ENCODE peak calls at places on chromosomes 6 and 20, in ten cellular contexts. One of them, this sample, is unnamed.
A peak's percentile ranks its signal among the peaks of the same experiment; 100 is the strongest.

GRCh38 chr20:44475372-44475693 is 341 bp upstream of the TTPAL start:
- DNase-seq in activated naive CD4-positive, alpha-beta T cell treated with anti-CD3 and anti-CD28 coated beads, Interleukin-2, amount 50 U/mL, for 16 hours: no peak
- DNase-seq in HuH-7.5: no peak
- DNase-seq in lung microvascular endothelial cell: no peak
- DNase-seq in mesendoderm: no peak
- DNase-seq in G401: no peak
- DNase-seq in choroid plexus epithelial cell: no peak
- DNase-seq in T-helper 1 cell: no peak
- DNase-seq in left lung: no peak
- DNase-seq in activated CD4-positive, alpha-beta T cell treated with anti-CD3 and anti-CD28 coated beads, Interleukin-2, amount 50 U/mL, for 48 hours: no peak
- DNase-seq in this sample: no peak

GRCh38 chr20:52954849-52955248 is 17.3 kb upstream of the TSHZ2 start:
- DNase-seq in lung microvascular endothelial cell: no peak
- DNase-seq in activated CD4-positive, alpha-beta T cell treated with anti-CD3 and anti-CD28 coated beads, Interleukin-2, amount 50 U/mL, for 48 hours: no peak
- DNase-seq in T-helper 1 cell: no peak
- DNase-seq in HuH-7.5: no peak
- DNase-seq in mesendoderm: no peak
- DNase-seq in left lung: no peak
- DNase-seq in choroid plexus epithelial cell: no peak
- DNase-seq in G401: no peak
- DNase-seq in activated naive CD4-positive, alpha-beta T cell treated with anti-CD3 and anti-CD28 coated beads, Interleukin-2, amount 50 U/mL, for 16 hours: no peak
- DNase-seq in this sample: no peak

GRCh38 chr6:4616311-4616710 is 159.9 kb upstream of the CDYL start:
- DNase-seq in T-helper 1 cell: no peak
- DNase-seq in mesendoderm: no peak
- DNase-seq in left lung: no peak
- DNase-seq in lung microvascular endothelial cell: no peak
- DNase-seq in activated naive CD4-positive, alpha-beta T cell treated with anti-CD3 and anti-CD28 coated beads, Interleukin-2, amount 50 U/mL, for 16 hours: no peak
- DNase-seq in choroid plexus epithelial cell: no peak
- DNase-seq in activated CD4-positive, alpha-beta T cell treated with anti-CD3 and anti-CD28 coated beads, Interleukin-2, amount 50 U/mL, for 48 hours: no peak
- DNase-seq in G401: no peak
- DNase-seq in HuH-7.5: no peak
- DNase-seq in this sample: no peak

GRCh38 chr20:59994697-59995122 is 36.5 kb downstream of the CDH26 start:
- DNase-seq in activated naive CD4-positive, alpha-beta T cell treated with anti-CD3 and anti-CD28 coated beads, Interleukin-2, amount 50 U/mL, for 16 hours: no peak
- DNase-seq in lung microvascular endothelial cell: peak; percentile 5
- DNase-seq in choroid plexus epithelial cell: peak; percentile 2
- DNase-seq in mesendoderm: peak; percentile 94
- DNase-seq in G401: no peak
- DNase-seq in left lung: peak; percentile 82
- DNase-seq in T-helper 1 cell: no peak
- DNase-seq in activated CD4-positive, alpha-beta T cell treated with anti-CD3 and anti-CD28 coated beads, Interleukin-2, amount 50 U/mL, for 48 hours: no peak
- DNase-seq in HuH-7.5: peak; percentile 43
- DNase-seq in this sample: no peak

GRCh38 chr6:44667668-44668390 is 280.3 kb downstream of the CDC5L start:
- DNase-seq in HuH-7.5: no peak
- DNase-seq in T-helper 1 cell: no peak
- DNase-seq in left lung: no peak
- DNase-seq in choroid plexus epithelial cell: peak; percentile 23
- DNase-seq in activated naive CD4-positive, alpha-beta T cell treated with anti-CD3 and anti-CD28 coated beads, Interleukin-2, amount 50 U/mL, for 16 hours: peak; percentile 42
- DNase-seq in lung microvascular endothelial cell: peak; percentile 37
- DNase-seq in G401: no peak
- DNase-seq in activated CD4-positive, alpha-beta T cell treated with anti-CD3 and anti-CD28 coated beads, Interleukin-2, amount 50 U/mL, for 48 hours: peak; percentile 53
- DNase-seq in mesendoderm: peak; percentile 87
- DNase-seq in this sample: no peak

GRCh38 chr6:155955038-155955437 is 499.4 kb upstream of the NOX3 start:
- DNase-seq in activated CD4-positive, alpha-beta T cell treated with anti-CD3 and anti-CD28 coated beads, Interleukin-2, amount 50 U/mL, for 48 hours: no peak
- DNase-seq in mesendoderm: peak; percentile 86
- DNase-seq in lung microvascular endothelial cell: no peak
- DNase-seq in G401: no peak
- DNase-seq in choroid plexus epithelial cell: no peak
- DNase-seq in activated naive CD4-positive, alpha-beta T cell treated with anti-CD3 and anti-CD28 coated beads, Interleukin-2, amount 50 U/mL, for 16 hours: no peak
- DNase-seq in HuH-7.5: no peak
- DNase-seq in left lung: no peak
- DNase-seq in T-helper 1 cell: no peak
- DNase-seq in this sample: no peak

GRCh38 chr6:88629838-88630462 is 333.5 kb downstream of the RNGTT start:
- DNase-seq in lung microvascular endothelial cell: no peak
- DNase-seq in T-helper 1 cell: no peak
- DNase-seq in choroid plexus epithelial cell: peak; percentile 74
- DNase-seq in activated CD4-positive, alpha-beta T cell treated with anti-CD3 and anti-CD28 coated beads, Interleukin-2, amount 50 U/mL, for 48 hours: no peak
- DNase-seq in HuH-7.5: no peak
- DNase-seq in activated naive CD4-positive, alpha-beta T cell treated with anti-CD3 and anti-CD28 coated beads, Interleukin-2, amount 50 U/mL, for 16 hours: no peak
- DNase-seq in left lung: no peak
- DNase-seq in mesendoderm: peak; percentile 93
- DNase-seq in G401: no peak
- DNase-seq in this sample: no peak

GRCh38 chr6:88728756-88729155 is 234.7 kb downstream of the RNGTT start:
- DNase-seq in mesendoderm: peak; percentile 45
- DNase-seq in activated CD4-positive, alpha-beta T cell treated with anti-CD3 and anti-CD28 coated beads, Interleukin-2, amount 50 U/mL, for 48 hours: no peak
- DNase-seq in choroid plexus epithelial cell: no peak
- DNase-seq in lung microvascular endothelial cell: no peak
- DNase-seq in activated naive CD4-positive, alpha-beta T cell treated with anti-CD3 and anti-CD28 coated beads, Interleukin-2, amount 50 U/mL, for 16 hours: no peak
- DNase-seq in HuH-7.5: no peak
- DNase-seq in G401: no peak
- DNase-seq in T-helper 1 cell: no peak
- DNase-seq in left lung: no peak
- DNase-seq in this sample: no peak

GRCh38 chr20:13228771-13229170 is 7.7 kb downstream of the ISM1 start:
- DNase-seq in lung microvascular endothelial cell: no peak
- DNase-seq in left lung: no peak
- DNase-seq in mesendoderm: no peak
- DNase-seq in G401: no peak
- DNase-seq in activated naive CD4-positive, alpha-beta T cell treated with anti-CD3 and anti-CD28 coated beads, Interleukin-2, amount 50 U/mL, for 16 hours: no peak
- DNase-seq in T-helper 1 cell: no peak
- DNase-seq in choroid plexus epithelial cell: no peak
- DNase-seq in HuH-7.5: no peak
- DNase-seq in activated CD4-positive, alpha-beta T cell treated with anti-CD3 and anti-CD28 coated beads, Interleukin-2, amount 50 U/mL, for 48 hours: no peak
- DNase-seq in this sample: no peak

GRCh38 chr20:5486377-5487054 is 169.8 kb upstream of the PROKR2 start:
- DNase-seq in activated CD4-positive, alpha-beta T cell treated with anti-CD3 and anti-CD28 coated beads, Interleukin-2, amount 50 U/mL, for 48 hours: no peak
- DNase-seq in activated naive CD4-positive, alpha-beta T cell treated with anti-CD3 and anti-CD28 coated beads, Interleukin-2, amount 50 U/mL, for 16 hours: no peak
- DNase-seq in HuH-7.5: no peak
- DNase-seq in T-helper 1 cell: no peak
- DNase-seq in left lung: no peak
- DNase-seq in choroid plexus epithelial cell: no peak
- DNase-seq in G401: no peak
- DNase-seq in mesendoderm: no peak
- DNase-seq in lung microvascular endothelial cell: no peak
- DNase-seq in this sample: no peak

GRCh38 chr6:69917834-69918233 is 51.5 kb downstream of the COL19A1 start:
- DNase-seq in T-helper 1 cell: no peak
- DNase-seq in activated CD4-positive, alpha-beta T cell treated with anti-CD3 and anti-CD28 coated beads, Interleukin-2, amount 50 U/mL, for 48 hours: peak; percentile 8
- DNase-seq in HuH-7.5: no peak
- DNase-seq in left lung: no peak
- DNase-seq in choroid plexus epithelial cell: peak; percentile 85
- DNase-seq in lung microvascular endothelial cell: no peak
- DNase-seq in activated naive CD4-positive, alpha-beta T cell treated with anti-CD3 and anti-CD28 coated beads, Interleukin-2, amount 50 U/mL, for 16 hours: no peak
- DNase-seq in G401: no peak
- DNase-seq in mesendoderm: peak; percentile 37
- DNase-seq in this sample: no peak

GRCh38 chr20:63473555-63474449 is 1.3 kb upstream of the KCNQ2 start:
- DNase-seq in G401: peak; percentile 71
- DNase-seq in lung microvascular endothelial cell: no peak
- DNase-seq in activated naive CD4-positive, alpha-beta T cell treated with anti-CD3 and anti-CD28 coated beads, Interleukin-2, amount 50 U/mL, for 16 hours: no peak
- DNase-seq in activated CD4-positive, alpha-beta T cell treated with anti-CD3 and anti-CD28 coated beads, Interleukin-2, amount 50 U/mL, for 48 hours: no peak
- DNase-seq in HuH-7.5: no peak
- DNase-seq in choroid plexus epithelial cell: no peak
- DNase-seq in T-helper 1 cell: no peak
- DNase-seq in mesendoderm: no peak
- DNase-seq in left lung: no peak
- DNase-seq in this sample: no peak